ENCODE peak calls at places on chromosomes 16 and 17, in nine cellular contexts. C, Y, R, I, J, P, W, Q and N are unnamed samples.

GRCh38 chr16:83085660-83086059 is 458.9 kb downstream of the CDH13 start:
- DNase-seq in C (no peak), Y (no peak), R (no peak), I (no peak), J (no peak), P (no peak), W (no peak), Q (no peak), N (no peak)

GRCh38 chr17:49516190-49516589 is 21.1 kb downstream of the NGFR start:
- DNase-seq in C (no peak), Y (no peak), R (no peak), I (no peak), J (no peak), P (no peak), W (no peak), Q (peak; percentile 59), N (peak; percentile 30)

GRCh38 chr16:66717112-66717675 is 20.7 kb upstream of the CMTM4 start:
- DNase-seq in C (no peak), Y (peak; percentile 84), R (no peak), I (no peak), J (no peak), P (no peak), W (peak; percentile 7), Q (no peak), N (peak; percentile 18)

GRCh38 chr16:15053904-15054303 is 2.0 kb downstream of the NTAN1 start:
- DNase-seq in C (no peak), Y (no peak), R (no peak), I (no peak), J (no peak), P (no peak), W (no peak), Q (no peak), N (no peak)

GRCh38 chr17:58510075-58510474 is 4.4 kb downstream of the MTMR4 start:
- DNase-seq in C (no peak), Y (no peak), R (no peak), I (no peak), J (no peak), P (no peak), W (no peak), Q (no peak), N (no peak)

GRCh38 chr17:81926451-81927144 is 937 bp downstream of the MAFG start:
- DNase-seq in C (peak; percentile 48), Y (peak; percentile 82), R (peak; percentile 45), I (peak; percentile 64), J (peak; percentile 43), P (peak; percentile 54), W (peak; percentile 68), Q (peak; percentile 70), N (peak; percentile 88)

GRCh38 chr16:63461248-63461841 is 1425.1 kb upstream of the CDH8 start:
- DNase-seq in C (no peak), Y (peak; percentile 36), R (peak; percentile 13), I (no peak), J (no peak), P (no peak), W (no peak), Q (no peak), N (no peak)

GRCh38 chr17:8079291-8080207 is 8.0 kb downstream of the ALOX12B start:
- DNase-seq in C (peak; percentile 35), Y (peak; percentile 29), R (no peak), I (peak; percentile 76), J (peak; percentile 50), P (peak; percentile 77), W (peak; percentile 86), Q (peak; percentile 73), N (peak; percentile 94)

GRCh38 chr16:58011652-58012051 is 10.4 kb downstream of the USB1 start:
- DNase-seq in C (no peak), Y (peak; percentile 81), R (no peak), I (no peak), J (no peak), P (no peak), W (no peak), Q (no peak), N (no peak)

GRCh38 chr16:978403-978802 is 3.2 kb upstream of the SOX8 start:
- DNase-seq in C (no peak), Y (no peak), R (no peak), I (no peak), J (no peak), P (no peak), W (no peak), Q (no peak), N (no peak)

GRCh38 chr17:17035490-17035889 is 6.8 kb upstream of the MPRIP start:
- DNase-seq in C (no peak), Y (no peak), R (no peak), I (no peak), J (no peak), P (no peak), W (no peak), Q (no peak), N (no peak)

GRCh38 chr17:2239882-2240430 is 63.6 kb downstream of the SMG6 start:
- DNase-seq in C (no peak), Y (peak; percentile 95), R (no peak), I (no peak), J (peak; percentile 23), P (peak; percentile 61), W (peak; percentile 30), Q (peak; percentile 75), N (peak; percentile 67)

GRCh38 chr17:50440172-50440837 is 14.3 kb downstream of the ACSF2 start:
- DNase-seq in C (no peak), Y (no peak), R (no peak), I (no peak), J (no peak), P (no peak), W (no peak), Q (no peak), N (no peak)

GRCh38 chr17:73430165-73430680 is 118.4 kb upstream of the CDC42EP4 start:
- DNase-seq in C (no peak), Y (no peak), R (no peak), I (no peak), J (no peak), P (no peak), W (no peak), Q (no peak), N (no peak)

GRCh38 chr16:68902376-68903345 is 59.3 kb downstream of the TANGO6 start:
- DNase-seq in C (no peak), Y (peak; percentile 40), R (no peak), I (no peak), J (peak; percentile 22), P (no peak), W (no peak), Q (no peak), N (peak; percentile 26)

GRCh38 chr16:4369006-4369766 is 2.5 kb upstream of the VASN start:
- DNase-seq in C (no peak), Y (no peak), R (no peak), I (no peak), J (no peak), P (no peak), W (no peak), Q (no peak), N (no peak)

GRCh38 chr17:7523033-7523432 is 25.8 kb upstream of the TNFSF12 start:
- DNase-seq in C (no peak), Y (no peak), R (no peak), I (peak; percentile 20), J (no peak), P (peak; percentile 26), W (peak; percentile 40), Q (no peak), N (no peak)

GRCh38 chr16:88194397-88195020 is 188.2 kb upstream of the ZNF469 start:
- DNase-seq in C (no peak), Y (peak; percentile 5), R (no peak), I (no peak), J (no peak), P (no peak), W (no peak), Q (no peak), N (peak; percentile 27)

GRCh38 chr17:43734376-43734775 is 24.2 kb downstream of the SOST start:
- DNase-seq in C (no peak), Y (peak; percentile 96), R (no peak), I (no peak), J (no peak), P (no peak), W (no peak), Q (no peak), N (no peak)

GRCh38 chr17:1029912-1030656 is 33.2 kb downstream of the TIMM22 start:
- DNase-seq in C (no peak), Y (no peak), R (no peak), I (no peak), J (no peak), P (no peak), W (no peak), Q (no peak), N (no peak)

GRCh38 chr17:35257080-35257701 is 14.3 kb downstream of the SLFN5 start:
- DNase-seq in C (no peak), Y (peak; percentile 69), R (no peak), I (no peak), J (no peak), P (no peak), W (no peak), Q (no peak), N (no peak)

GRCh38 chr17:44775838-44776621 is 17.2 kb downstream of the ADAM11 start:
- DNase-seq in C (no peak), Y (no peak), R (no peak), I (no peak), J (no peak), P (no peak), W (no peak), Q (peak; percentile 96), N (no peak)

GRCh38 chr17:36673637-36674277 is 72.4 kb downstream of the MRM1 start:
- DNase-seq in C (no peak), Y (no peak), R (no peak), I (no peak), J (no peak), P (no peak), W (no peak), Q (no peak), N (no peak)

GRCh38 chr16:79980650-79981521 is 380.3 kb upstream of the MAF start:
- DNase-seq in C (no peak), Y (peak; percentile 11), R (no peak), I (no peak), J (peak; percentile 48), P (no peak), W (no peak), Q (no peak), N (no peak)